ENCODE peak calls at places on chromosomes 3 and 15, in four cellular contexts. One of them, this sample, is unnamed. For H3K4me1, the result is how much of the 10 kb centered on the place peaks cover.

GRCh38 chr15:43204016-43204901 is 16.6 kb downstream of the EPB42 start:
- DNase-seq in GM23248: peak
- DNase-seq in upper lobe of right lung: no peak
- DNase-seq in thoracic aorta: no peak
- DNase-seq in this sample: peak

GRCh38 chr3:193788189-193788946 is 195.4 kb downstream of the OPA1 start:
- DNase-seq in thoracic aorta: no peak
- DNase-seq in GM23248: peak
- DNase-seq in upper lobe of right lung: no peak
- DNase-seq in this sample: peak

GRCh38 chr3:41888368-41889076 is 73.4 kb downstream of the ULK4 start:
- DNase-seq in GM23248: no peak
- DNase-seq in upper lobe of right lung: no peak
- DNase-seq in thoracic aorta: no peak
- DNase-seq in this sample: peak

GRCh38 chr15:64981812-64982431 is 7.8 kb downstream of the SPG21 start:
- DNase-seq in upper lobe of right lung: no peak
- DNase-seq in thoracic aorta: no peak
- DNase-seq in GM23248: no peak
- DNase-seq in this sample: no peak

GRCh38 chr15:43519207-43519606 is 1.8 kb downstream of the MAP1A start:
- DNase-seq in GM23248: no peak
- DNase-seq in thoracic aorta: no peak
- DNase-seq in upper lobe of right lung: peak
- DNase-seq in this sample: no peak

GRCh38 chr3:127411083-127411727 is 123.4 kb upstream of the PRR20G start:
- DNase-seq in GM23248: no peak
- DNase-seq in thoracic aorta: no peak
- DNase-seq in upper lobe of right lung: no peak
- DNase-seq in this sample: peak

GRCh38 chr15:68145706-68146105 is 59.4 kb downstream of the CALML4 start:
- DNase-seq in upper lobe of right lung: no peak
- DNase-seq in GM23248: peak
- DNase-seq in thoracic aorta: no peak
- DNase-seq in this sample: no peak

GRCh38 chr15:67548862-67549651 is 6.6 kb downstream of the MAP2K5 start:
- DNase-seq in thoracic aorta: no peak
- DNase-seq in GM23248: peak
- DNase-seq in upper lobe of right lung: no peak
- DNase-seq in this sample: peak

GRCh38 chr15:39102431-39102830 is 478.4 kb upstream of the THBS1 start:
- DNase-seq in GM23248: peak
- DNase-seq in upper lobe of right lung: no peak
- DNase-seq in thoracic aorta: no peak
- DNase-seq in this sample: no peak

DNA sequence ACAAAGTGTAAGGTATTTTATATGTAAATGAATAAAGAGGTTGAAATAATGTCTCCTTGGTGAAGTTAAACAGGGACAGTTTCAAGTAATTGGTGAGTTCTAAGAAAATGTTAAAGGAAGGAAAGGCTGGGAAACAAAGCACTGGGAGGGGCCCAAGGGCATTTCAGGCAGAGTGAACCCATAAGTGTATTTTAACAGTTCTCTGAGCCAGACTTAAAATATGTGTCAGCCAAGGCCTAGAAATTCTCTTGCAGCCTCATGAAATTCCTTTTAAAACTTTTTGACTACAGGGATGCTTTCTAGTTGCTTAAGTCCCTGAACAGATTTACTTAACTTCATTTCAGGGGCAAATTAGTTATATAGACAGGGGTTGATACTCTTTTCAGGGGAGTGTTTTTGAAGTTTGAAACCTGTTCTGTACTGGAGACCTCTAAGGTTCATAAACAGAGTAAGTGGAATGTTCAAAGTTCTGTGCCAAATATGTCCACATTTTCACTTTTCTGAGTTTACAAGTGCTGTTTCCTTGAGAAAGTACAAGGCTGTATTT is 77.6 kb downstream of the GALK2 start:
- DNase-seq in upper lobe of right lung: no peak
- DNase-seq in GM23248: peak
- DNase-seq in thoracic aorta: no peak
- DNase-seq in this sample: no peak
- H3K27ac ChIP-seq in upper lobe of right lung: peak
- H3K27ac ChIP-seq in GM23248: peak
- H3K27ac ChIP-seq in thoracic aorta: peak
- H3K27ac ChIP-seq in this sample: no peak

GRCh38 chr15:74959643-74959939 is 3.0 kb upstream of the RPP25 start:
- DNase-seq in upper lobe of right lung: no peak
- DNase-seq in thoracic aorta: no peak
- DNase-seq in GM23248: no peak
- DNase-seq in this sample: no peak

GRCh38 chr15:74960995-74961588 is 4.5 kb upstream of the RPP25 start:
- DNase-seq in GM23248: no peak
- DNase-seq in upper lobe of right lung: no peak
- DNase-seq in thoracic aorta: no peak
- DNase-seq in this sample: no peak

GRCh38 chr15:74961616-74962015 is 5.0 kb upstream of the RPP25 start:
- DNase-seq in GM23248: no peak
- DNase-seq in upper lobe of right lung: no peak
- DNase-seq in thoracic aorta: no peak
- DNase-seq in this sample: no peak

GRCh38 chr15:74958908-74959642 is 2.5 kb upstream of the RPP25 start:
- DNase-seq in upper lobe of right lung: no peak
- DNase-seq in thoracic aorta: no peak
- DNase-seq in GM23248: no peak
- DNase-seq in this sample: peak

GRCh38 chr15:74960286-74960685 is 3.7 kb upstream of the RPP25 start:
- DNase-seq in upper lobe of right lung: no peak
- DNase-seq in GM23248: no peak
- DNase-seq in thoracic aorta: no peak
- DNase-seq in this sample: no peak
- H3K4me1 ChIP-seq in upper lobe of right lung: under half
- H3K4me1 ChIP-seq in GM23248: under half
- H3K4me1 ChIP-seq in thoracic aorta: under half
- H3K4me1 ChIP-seq in this sample: under half

GRCh38 chr3:152385761-152386160 is 117.0 kb downstream of the MBNL1 start:
- DNase-seq in GM23248: peak
- DNase-seq in thoracic aorta: no peak
- DNase-seq in upper lobe of right lung: no peak
- DNase-seq in this sample: no peak
- H3K27ac ChIP-seq in GM23248: peak
- H3K27ac ChIP-seq in thoracic aorta: peak
- H3K27ac ChIP-seq in upper lobe of right lung: peak
- H3K27ac ChIP-seq in this sample: no peak

DNA sequence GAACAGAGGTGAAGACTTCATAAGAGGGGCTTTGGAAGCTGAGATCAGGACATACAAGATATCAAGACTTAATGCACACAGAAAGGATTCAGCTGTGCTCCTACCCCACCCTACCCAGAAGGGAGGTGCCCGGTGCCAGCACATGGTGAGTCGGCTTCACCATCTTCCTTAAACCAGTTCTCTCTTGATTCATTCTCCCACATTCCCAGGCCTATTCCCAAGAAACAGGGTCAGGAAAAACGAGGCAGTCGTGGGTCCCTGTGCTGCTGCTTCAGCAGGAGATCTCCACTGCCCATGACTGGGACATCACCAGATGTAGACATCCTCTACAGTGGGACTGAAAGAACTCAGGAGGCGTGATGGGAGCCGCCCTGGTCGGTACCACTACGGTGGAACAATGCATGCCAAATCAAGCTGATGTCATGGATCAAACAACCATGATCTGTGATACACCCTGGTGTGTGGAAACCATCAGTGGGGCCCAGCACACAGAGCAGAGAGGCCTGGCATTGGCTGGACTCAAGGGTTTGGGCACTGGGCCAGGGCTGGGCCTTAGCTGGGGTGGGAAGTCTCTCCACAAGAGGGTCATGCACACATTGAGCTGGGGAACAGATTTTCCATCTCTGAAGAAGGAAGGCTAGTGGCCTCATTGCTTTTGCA is 41.9 kb downstream of the CCDC12 start:
- DNase-seq in thoracic aorta: no peak
- DNase-seq in GM23248: peak
- DNase-seq in upper lobe of right lung: peak
- DNase-seq in this sample: no peak
- H3K4me1 ChIP-seq in thoracic aorta: half or more
- H3K4me1 ChIP-seq in GM23248: half or more
- H3K4me1 ChIP-seq in upper lobe of right lung: half or more
- H3K4me1 ChIP-seq in this sample: under half

GRCh38 chr3:39064646-39065045 is 12.8 kb downstream of the WDR48 start:
- DNase-seq in GM23248: peak
- DNase-seq in thoracic aorta: no peak
- DNase-seq in upper lobe of right lung: no peak
- DNase-seq in this sample: no peak

GRCh38 chr3:39065197-39065596 is 13.4 kb downstream of the WDR48 start:
- DNase-seq in GM23248: peak
- DNase-seq in thoracic aorta: no peak
- DNase-seq in upper lobe of right lung: no peak
- DNase-seq in this sample: peak

GRCh38 chr3:39063143-39063542 is 11.3 kb downstream of the WDR48 start:
- DNase-seq in upper lobe of right lung: no peak
- DNase-seq in thoracic aorta: no peak
- DNase-seq in GM23248: no peak
- DNase-seq in this sample: no peak

GRCh38 chr3:39068556-39068955 is 16.7 kb downstream of the WDR48 start:
- DNase-seq in thoracic aorta: no peak
- DNase-seq in upper lobe of right lung: no peak
- DNase-seq in GM23248: no peak
- DNase-seq in this sample: no peak

GRCh38 chr3:39067286-39067685 is 15.5 kb downstream of the WDR48 start:
- DNase-seq in upper lobe of right lung: no peak
- DNase-seq in GM23248: peak
- DNase-seq in thoracic aorta: no peak
- DNase-seq in this sample: no peak
- H3K27ac ChIP-seq in upper lobe of right lung: no peak
- H3K27ac ChIP-seq in GM23248: no peak
- H3K27ac ChIP-seq in thoracic aorta: no peak
- H3K27ac ChIP-seq in this sample: no peak

DNA sequence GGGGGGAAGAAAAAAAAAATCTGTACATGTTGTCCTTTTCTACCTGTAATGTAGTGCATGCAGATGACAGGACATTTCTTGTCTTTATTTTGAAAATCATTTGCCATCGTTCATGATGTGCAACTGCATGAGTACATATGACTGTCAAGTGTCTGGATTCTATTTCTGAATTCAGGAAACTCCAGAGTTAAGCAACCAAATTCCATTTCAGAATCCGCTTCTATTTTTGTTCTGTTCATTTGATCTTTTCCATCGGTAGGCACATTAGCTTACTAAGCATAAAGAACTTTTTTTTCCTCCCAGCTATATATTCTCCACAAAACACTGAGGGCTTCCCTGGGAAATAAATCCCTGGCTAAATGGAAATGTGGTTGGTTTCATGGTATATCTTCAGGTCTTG is 365.5 kb downstream of the PTPRG start:
- DNase-seq in thoracic aorta: no peak
- DNase-seq in upper lobe of right lung: no peak
- DNase-seq in GM23248: peak
- DNase-seq in this sample: no peak
- H3K4me1 ChIP-seq in thoracic aorta: half or more
- H3K4me1 ChIP-seq in upper lobe of right lung: under half
- H3K4me1 ChIP-seq in GM23248: under half
- H3K4me1 ChIP-seq in this sample: under half

GRCh38 chr15:92306662-92307061 is 87.0 kb upstream of the ST8SIA2 start:
- DNase-seq in upper lobe of right lung: no peak
- DNase-seq in thoracic aorta: no peak
- DNase-seq in GM23248: peak
- DNase-seq in this sample: peak
- H3K27ac ChIP-seq in upper lobe of right lung: no peak
- H3K27ac ChIP-seq in thoracic aorta: no peak
- H3K27ac ChIP-seq in GM23248: no peak
- H3K27ac ChIP-seq in this sample: peak

GRCh38 chr3:22308866-22309265 is 557.9 kb upstream of the ZNF385D start:
- DNase-seq in upper lobe of right lung: no peak
- DNase-seq in thoracic aorta: no peak
- DNase-seq in GM23248: no peak
- DNase-seq in this sample: no peak
- H3K4me1 ChIP-seq in upper lobe of right lung: under half
- H3K4me1 ChIP-seq in thoracic aorta: under half
- H3K4me1 ChIP-seq in GM23248: under half
- H3K4me1 ChIP-seq in this sample: under half

DNA sequence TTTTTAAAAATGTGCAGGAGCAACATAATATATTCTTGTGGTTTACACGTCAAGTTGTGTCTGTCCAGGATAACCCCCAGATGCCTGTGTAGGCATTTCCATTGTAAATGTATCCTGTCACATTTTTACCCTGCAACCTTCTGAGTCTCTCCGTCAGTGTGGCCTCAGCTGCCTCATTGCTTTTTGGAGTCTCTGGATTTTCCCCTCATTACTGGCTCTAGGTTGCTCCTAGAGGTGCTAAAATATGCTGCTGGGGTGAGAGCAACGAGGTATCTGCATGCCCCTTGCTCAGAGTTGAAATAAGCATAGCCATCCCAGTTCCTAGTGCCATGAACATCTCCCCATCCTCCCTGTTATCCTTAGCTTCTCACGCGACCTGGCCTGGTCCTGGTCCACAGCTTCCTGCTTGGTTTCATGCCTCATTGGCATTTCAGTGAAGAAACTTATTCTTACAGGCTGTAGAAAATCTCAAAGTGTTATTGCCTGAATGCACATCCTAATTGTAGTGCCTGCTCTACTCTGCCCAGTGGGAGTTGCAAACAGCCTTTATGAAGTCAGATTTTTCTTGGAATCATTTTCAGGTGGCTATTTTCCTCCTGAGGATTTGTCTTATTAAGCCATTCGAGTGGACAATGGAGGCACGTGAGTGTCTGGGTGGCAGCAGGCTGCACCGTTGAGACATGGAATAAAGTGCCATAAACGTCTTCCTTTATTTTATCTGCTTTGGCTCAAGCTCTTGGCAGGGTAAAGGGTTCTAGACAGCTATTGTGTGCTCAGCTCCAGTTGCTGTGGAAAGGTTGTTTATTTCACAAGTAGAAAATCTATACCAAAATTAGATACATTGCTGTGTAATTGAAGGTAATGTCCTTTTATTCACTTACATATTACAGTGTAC is 33.2 kb downstream of the OXNAD1 start:
- DNase-seq in thoracic aorta: no peak
- DNase-seq in GM23248: no peak
- DNase-seq in upper lobe of right lung: no peak
- DNase-seq in this sample: no peak
- H3K27ac ChIP-seq in thoracic aorta: no peak
- H3K27ac ChIP-seq in GM23248: no peak
- H3K27ac ChIP-seq in upper lobe of right lung: no peak
- H3K27ac ChIP-seq in this sample: no peak